ENCODE peak calls at places on chromosomes 7 and 10, in seven cellular contexts. E is fibroblast of mammary gland, Y is choroid plexus epithelial cell, P is AG10803, I is adrenal gland, T is WERI-Rb-1, W is ascending aorta. M is an unnamed sample.

GRCh38 chr10:65323802-65324201 is 1602.0 kb upstream of the LRRTM3 start:
- DNase-seq in E (no peak), Y (no peak), P (no peak), I (no peak), T (no peak), W (no peak), M (no peak)

GRCh38 chr10:26890956-26891355 is 30.2 kb upstream of the ABI1 start:
- DNase-seq in E (peak; percentile 81), Y (peak; percentile 89), P (peak; percentile 74), I (peak; percentile 60), T (peak; percentile 62), W (no peak), M (peak; percentile 82)

GRCh38 chr10:92594194-92594593 is 1.3 kb downstream of the KIF11 start:
- DNase-seq in E (no peak), Y (no peak), P (no peak), I (no peak), T (no peak), W (no peak), M (no peak)

GRCh38 chr10:48976208-48976607 is 36.6 kb upstream of the LRRC18 start:
- DNase-seq in E (peak; percentile 16), Y (peak; percentile 33), P (peak; percentile 26), I (peak; percentile 47), T (peak; percentile 18), W (no peak), M (peak; percentile 13)

GRCh38 chr7:24227068-24227467 is 56.9 kb upstream of the NPY start:
- DNase-seq in E (no peak), Y (no peak), P (no peak), I (no peak), T (no peak), W (no peak), M (no peak)

GRCh38 chr7:143318661-143319060 is 2.8 kb downstream of the CLCN1 start:
- DNase-seq in E (peak; percentile 87), Y (peak; percentile 88), P (peak; percentile 70), I (peak; percentile 44), T (no peak), W (no peak), M (peak; percentile 98)

GRCh38 chr10:123150986-123151738 is 3.0 kb upstream of the BUB3 start:
- DNase-seq in E (no peak), Y (no peak), P (peak; percentile 17), I (no peak), T (peak; percentile 47), W (no peak), M (peak; percentile 59)

GRCh38 chr10:79182763-79183467 is 114.1 kb downstream of the ZMIZ1 start:
- DNase-seq in E (no peak), Y (no peak), P (no peak), I (peak; percentile 86), T (no peak), W (no peak), M (no peak)

GRCh38 chr7:100544386-100544785 is 5.4 kb downstream of the AGFG2 start:
- DNase-seq in E (no peak), Y (no peak), P (no peak), I (no peak), T (no peak), W (no peak), M (no peak)

GRCh38 chr7:55100172-55100961 is 81.5 kb downstream of the EGFR start:
- DNase-seq in E (no peak), Y (peak; percentile 34), P (no peak), I (peak; percentile 59), T (no peak), W (peak; percentile 87), M (peak; percentile 49)

GRCh38 chr7:12350971-12351370 is 52.7 kb downstream of the VWDE start:
- DNase-seq in E (no peak), Y (no peak), P (no peak), I (no peak), T (no peak), W (no peak), M (no peak)

DNA sequence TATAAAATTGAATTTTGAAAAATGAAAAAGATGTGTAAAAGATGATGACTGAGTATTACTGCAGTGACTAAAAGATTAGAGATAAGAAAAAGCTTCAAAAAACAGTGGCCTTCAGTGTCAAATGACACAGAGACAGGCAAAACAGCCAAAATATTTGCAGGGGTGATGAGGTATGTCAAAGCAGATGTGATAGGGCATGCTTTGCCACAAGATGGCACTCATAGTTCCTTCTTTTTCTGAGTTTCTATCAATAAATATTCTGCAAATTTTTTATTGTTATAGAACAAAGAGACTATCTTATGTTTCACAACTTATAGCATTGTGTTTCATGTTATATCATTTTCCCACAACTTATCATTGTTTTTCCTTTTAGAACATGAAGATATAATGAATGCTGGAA is 344.1 kb upstream of the HPS1 start:
- DNase-seq in E (peak; percentile 36), Y (peak; percentile 1), P (no peak), I (no peak), T (no peak), W (no peak), M (peak; percentile 27)
- TF ChIP-seq CTCF in E (peak; percentile 53), Y (peak; percentile 9), P (no peak), I (peak; percentile 16), T (peak; percentile 36), W (no peak), M (peak; percentile 42)

DNA sequence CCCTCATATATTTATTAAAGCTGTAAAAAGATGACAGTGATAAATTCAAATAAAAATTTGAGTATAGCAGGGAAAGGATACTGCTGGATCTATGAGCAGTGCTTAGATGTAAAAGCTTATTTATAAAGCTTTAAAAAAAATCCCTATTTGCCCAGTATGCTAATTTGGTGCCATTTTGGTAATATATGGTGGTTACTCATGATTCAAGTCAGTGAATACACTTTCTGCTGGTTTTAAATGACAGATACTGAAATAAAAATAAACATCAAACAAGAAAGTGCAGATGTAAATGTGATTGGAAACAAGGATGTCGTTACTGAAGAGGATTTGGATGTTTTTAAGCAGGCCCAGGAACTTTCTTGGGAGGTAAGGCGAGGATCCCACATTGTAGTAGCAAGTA is 134.4 kb upstream of the SAMD8 start:
- DNase-seq in E (no peak), Y (no peak), P (no peak), I (no peak), T (no peak), W (no peak), M (no peak)
- H3K4me3 ChIP-seq in E (no peak overlapping the region), Y (no peak overlapping the region), P (no peak overlapping the region), I (no peak overlapping the region), T (no peak overlapping the region), W (no peak overlapping the region), M (no peak overlapping the region)

DNA sequence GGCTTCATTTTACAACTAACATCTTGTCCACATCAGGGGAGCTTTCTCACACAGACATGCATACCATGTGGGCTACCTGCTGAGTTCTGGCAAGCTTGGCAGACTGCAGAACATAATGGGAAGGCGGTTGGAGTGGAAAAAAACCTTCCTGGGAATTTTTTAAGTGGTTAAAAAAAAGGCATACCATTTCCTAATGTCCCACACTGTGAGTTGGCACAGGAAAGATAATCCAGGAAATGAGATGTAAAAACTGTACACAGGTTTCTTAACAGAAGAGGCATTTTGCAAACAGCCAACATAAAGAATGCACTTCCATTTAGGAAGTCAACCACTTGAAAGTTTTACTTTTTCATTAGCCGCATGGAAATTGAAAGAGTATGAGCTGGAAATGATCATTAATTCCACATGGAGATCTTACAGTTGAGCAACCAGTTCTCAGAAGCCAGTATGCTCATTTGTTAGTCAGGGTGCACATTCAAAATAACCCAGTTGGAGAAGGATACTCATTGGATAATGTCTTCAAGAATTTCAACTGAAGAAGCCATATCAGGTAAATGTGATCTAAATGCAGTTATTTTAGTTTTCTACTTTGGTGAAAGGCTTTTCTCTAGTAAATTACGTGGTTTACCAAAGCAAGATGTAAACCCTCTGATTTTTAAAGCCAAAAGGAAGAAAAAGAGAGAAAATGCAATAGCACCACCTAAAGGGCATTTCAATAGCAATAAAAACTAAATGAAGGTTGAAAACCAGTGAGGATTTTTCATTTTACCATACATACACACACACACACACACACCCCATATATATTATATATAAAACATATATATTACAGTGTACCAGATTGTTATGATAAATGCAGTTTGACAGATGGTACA is 194.0 kb downstream of the TAX1BP1 start:
- DNase-seq in E (peak; percentile 82), Y (peak; percentile 85), P (peak; percentile 88), I (no peak), T (no peak), W (no peak), M (no peak)
- TF ChIP-seq CTCF in E (peak; percentile 47), Y (peak; percentile 46), P (peak; percentile 39), I (peak; percentile 35), T (no peak), W (no peak), M (no peak)

DNA sequence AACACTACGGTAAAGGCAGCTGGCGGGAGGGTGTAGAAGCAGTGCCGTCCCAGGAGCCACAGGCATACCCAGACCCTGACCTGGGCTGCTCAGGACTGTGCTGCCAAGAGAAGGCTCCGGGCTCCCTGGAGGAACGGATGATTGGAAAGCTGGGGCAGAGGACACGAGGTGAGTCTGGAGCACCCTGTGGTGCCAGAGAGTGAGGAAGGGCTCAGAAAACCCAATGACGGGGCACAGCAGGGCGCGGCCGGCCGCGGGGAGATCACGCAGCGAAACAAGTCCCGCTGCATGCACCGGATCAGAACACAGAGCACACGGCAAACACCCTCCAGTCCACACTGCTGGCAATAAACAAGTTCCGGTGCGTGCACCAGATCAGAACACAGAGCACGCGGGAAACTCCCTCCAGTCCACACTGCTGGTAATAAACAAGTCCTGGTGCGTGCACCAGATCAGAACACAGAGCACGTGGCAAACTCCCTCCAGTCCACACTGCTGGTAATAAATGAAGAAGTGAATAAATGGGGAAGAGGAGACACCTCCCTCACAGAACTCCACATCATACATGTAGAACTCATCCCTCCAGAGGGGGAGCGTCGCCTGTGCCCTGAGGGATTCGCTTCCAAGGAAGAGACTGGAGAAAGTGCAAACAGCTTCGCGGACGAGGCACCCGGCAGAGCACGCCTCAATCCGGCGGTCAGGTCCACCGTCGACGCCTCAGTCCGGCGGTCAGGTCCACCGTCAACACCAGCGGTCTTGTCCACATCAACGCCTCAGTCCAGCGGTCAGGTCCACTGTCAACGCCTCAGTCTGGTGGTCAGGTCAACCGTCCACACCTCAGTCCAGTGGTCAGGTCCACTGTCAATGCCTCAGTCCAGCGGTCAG is 265.0 kb downstream of the MAD1L1 start:
- DNase-seq in E (no peak), Y (no peak), P (no peak), I (no peak), T (no peak), W (no peak), M (no peak)
- H3K4me3 ChIP-seq in E (no peak overlapping the region), Y (no peak overlapping the region), P (no peak overlapping the region), I (no peak overlapping the region), T (no peak overlapping the region), W (no peak overlapping the region), M (no peak overlapping the region)

GRCh38 chr10:100519321-100520051 is at the start of gene SEC31B:
- DNase-seq in E (no peak), Y (no peak), P (no peak), I (peak; percentile 54), T (peak; percentile 71), W (peak; percentile 67), M (no peak)

GRCh38 chr10:100515612-100516011 is 4.0 kb downstream of the SEC31B start:
- DNase-seq in E (no peak), Y (no peak), P (no peak), I (no peak), T (no peak), W (no peak), M (no peak)

GRCh38 chr10:100520811-100521210 is 1.1 kb upstream of the SEC31B start:
- DNase-seq in E (no peak), Y (no peak), P (no peak), I (no peak), T (no peak), W (no peak), M (peak; percentile 88)

GRCh38 chr10:100518761-100519241 is 860 bp downstream of the SEC31B start:
- DNase-seq in E (peak; percentile 63), Y (peak; percentile 72), P (peak; percentile 57), I (peak; percentile 67), T (peak; percentile 82), W (peak; percentile 81), M (peak; percentile 77)

GRCh38 chr10:100516847-100517246 is 2.8 kb downstream of the SEC31B start:
- DNase-seq in E (no peak), Y (peak; percentile 51), P (no peak), I (no peak), T (peak; percentile 78), W (no peak), M (no peak)
- TF ChIP-seq CTCF in E (peak; percentile 13), Y (peak; percentile 49), P (peak; percentile 22), I (no peak), T (peak; percentile 66), W (no peak), M (no peak)

GRCh38 chr7:70738486-70738885 is 393.5 kb upstream of the GALNT17 start:
- DNase-seq in E (no peak), Y (no peak), P (no peak), I (no peak), T (no peak), W (no peak), M (no peak)
- H3K4me3 ChIP-seq in E (no peak overlapping the region), Y (no peak overlapping the region), P (no peak overlapping the region), I (no peak overlapping the region), T (no peak overlapping the region), W (no peak overlapping the region), M (no peak overlapping the region)

M was measured in epithelial cell of esophagus.